ENCODE peak calls at places on chromosomes 1 and 21, in six cellular contexts. Y is omental fat pad; N is activated naive CD8-positive, alpha-beta T cell treated with anti-CD3 and anti-CD28 coated beads for 36 hours; D is HFFc6; G is D341Med; F is NCI-H1105 treated with DMSO at 0.1 percent for 48 hours. W is an unnamed sample.

GRCh38 chr1:26584022-26584485 is 54.5 kb downstream of the RPS6KA1 start:
- DNase-seq in N (peak; percentile 35), F (no peak), D (no peak), G (peak; percentile 62), Y (no peak), W (no peak)

GRCh38 chr1:1942753-1943656 is 23.9 kb upstream of the TMEM52 start:
- DNase-seq in D (no peak), N (no peak), Y (no peak), F (no peak), G (no peak), W (no peak)

GRCh38 chr1:78383923-78384322 is 106.9 kb upstream of the PTGFR start:
- DNase-seq in G (no peak), N (no peak), F (no peak), D (no peak), Y (no peak), W (no peak)

GRCh38 chr1:204130178-204130577 is 21.7 kb downstream of the ETNK2 start:
- DNase-seq in D (no peak), N (no peak), G (no peak), F (peak; percentile 79), Y (no peak), W (no peak)

GRCh38 chr1:20076695-20077461 is 6.9 kb downstream of the PLA2G5 start:
- DNase-seq in Y (no peak), N (no peak), D (no peak), G (no peak), F (no peak), W (no peak)

GRCh38 chr1:90717665-90718410 is 736 bp upstream of the BARHL2 start:
- DNase-seq in Y (no peak), F (no peak), D (no peak), G (peak; percentile 92), N (no peak), W (no peak)

GRCh38 chr1:41448831-41449230 is 35.7 kb downstream of the EDN2 start:
- DNase-seq in F (peak; percentile 23), D (no peak), G (no peak), N (no peak), Y (no peak), W (no peak)

GRCh38 chr1:57926025-57926552 is 502.2 kb upstream of the DAB1 start:
- DNase-seq in D (no peak), G (no peak), N (no peak), Y (no peak), F (no peak), W (no peak)

GRCh38 chr21:34545079-34545884 is 33.3 kb upstream of the KCNE1 start:
- DNase-seq in Y (no peak), N (no peak), D (peak; percentile 58), F (no peak), G (no peak), W (no peak)

GRCh38 chr1:239619190-239619589 is 232.8 kb downstream of the CHRM3 start:
- DNase-seq in F (no peak), G (no peak), D (no peak), Y (no peak), N (no peak), W (no peak)

GRCh38 chr1:226063362-226064167 is 1.0 kb downstream of the H3-3A start:
- DNase-seq in G (peak; percentile 45), N (peak; percentile 46), D (peak; percentile 26), F (peak; percentile 29), Y (no peak), W (no peak)

GRCh38 chr1:221887091-221887746 is 145.3 kb upstream of the DUSP10 start:
- DNase-seq in D (peak; percentile 93), F (no peak), Y (peak; percentile 25), G (no peak), N (no peak), W (peak; percentile 78)

GRCh38 chr1:243269461-243269801 is 13.6 kb downstream of the SDCCAG8 start:
- DNase-seq in Y (no peak), G (no peak), F (no peak), N (no peak), D (no peak), W (no peak)

GRCh38 chr1:232378266-232379041 is 251.5 kb downstream of the SIPA1L2 start:
- DNase-seq in Y (no peak), D (no peak), F (no peak), N (no peak), G (no peak), W (no peak)

GRCh38 chr1:6459850-6460265 is 6.1 kb downstream of the TNFRSF25 start:
- DNase-seq in N (no peak), G (no peak), D (no peak), F (no peak), Y (no peak), W (no peak)

GRCh38 chr1:61337981-61338848 is 255.9 kb downstream of the NFIA start:
- DNase-seq in Y (no peak), F (peak; percentile 82), G (peak; percentile 73), N (no peak), D (peak; percentile 91), W (no peak)

GRCh38 chr1:161498646-161499045 is 6.6 kb upstream of the FCGR2A start:
- DNase-seq in G (no peak), N (no peak), D (no peak), F (no peak), Y (no peak), W (no peak)

GRCh38 chr1:116020668-116021272 is 44.5 kb downstream of the SLC22A15 start:
- DNase-seq in D (peak; percentile 51), N (peak; percentile 39), F (peak; percentile 32), Y (no peak), G (peak; percentile 75), W (peak; percentile 12)

GRCh38 chr1:234581063-234581714 is 28.8 kb downstream of the IRF2BP2 start:
- DNase-seq in Y (no peak), D (no peak), F (no peak), G (no peak), N (no peak), W (no peak)

GRCh38 chr1:115898020-115898419 is 57.1 kb upstream of the NHLH2 start:
- DNase-seq in N (no peak), D (no peak), F (no peak), G (no peak), Y (no peak), W (no peak)

GRCh38 chr21:26136686-26137085 is 33.9 kb downstream of the APP start:
- DNase-seq in F (no peak), G (no peak), D (no peak), Y (no peak), N (no peak), W (no peak)

GRCh38 chr1:147579532-147580199 is 38.4 kb downstream of the BCL9 start:
- DNase-seq in G (no peak), Y (no peak), F (no peak), D (no peak), N (no peak), W (no peak)

GRCh38 chr21:43771199-43771675 is 4.9 kb downstream of the CSTB start:
- DNase-seq in Y (no peak), D (no peak), N (no peak), F (no peak), G (no peak), W (no peak)

GRCh38 chr1:28112388-28113311 is 24.2 kb upstream of the EYA3 start:
- DNase-seq in D (peak; percentile 89), F (no peak), Y (no peak), N (no peak), G (no peak), W (no peak)

GRCh38 chr1:205590457-205590768 is 41.4 kb downstream of the ELK4 start:
- DNase-seq in D (no peak), N (no peak), G (no peak), Y (no peak), F (no peak), W (no peak)

GRCh38 chr1:198267921-198268320 is 111.1 kb downstream of the NEK7 start:
- DNase-seq in G (no peak), Y (no peak), N (no peak), D (peak; percentile 50), F (no peak), W (no peak)

GRCh38 chr1:29519733-29520132 is 283.4 kb downstream of the PTPRU start:
- DNase-seq in Y (no peak), G (no peak), D (no peak), N (no peak), F (no peak), W (no peak)

GRCh38 chr1:4027492-4028138 is 127.5 kb upstream of the C1orf174 start:
- DNase-seq in Y (no peak), N (no peak), D (no peak), G (no peak), F (no peak), W (no peak)

GRCh38 chr1:241269116-241269515 is 87.9 kb downstream of the RGS7 start:
- DNase-seq in N (no peak), Y (no peak), G (peak; percentile 66), F (no peak), D (no peak), W (no peak)

GRCh38 chr21:37866027-37866426 is 50.2 kb downstream of the KCNJ6 start:
- DNase-seq in Y (no peak), D (no peak), G (no peak), N (no peak), F (no peak), W (no peak)

GRCh38 chr1:76835203-76835602 is 32.1 kb upstream of the ST6GALNAC5 start:
- DNase-seq in N (no peak), F (no peak), D (no peak), Y (no peak), G (no peak), W (no peak)

GRCh38 chr1:109644670-109645069 is 11.2 kb upstream of the GSTM4 start:
- DNase-seq in F (no peak), D (no peak), N (no peak), Y (no peak), G (no peak), W (no peak)

GRCh38 chr1:116934586-116935207 is 25.0 kb downstream of the PTGFRN start:
- DNase-seq in D (no peak), F (no peak), N (no peak), Y (no peak), G (no peak), W (no peak)

GRCh38 chr1:200379431-200379755 is 30.4 kb downstream of the ZNF281 start:
- DNase-seq in Y (no peak), D (peak; percentile 97), N (no peak), G (no peak), F (no peak), W (peak; percentile 92)

GRCh38 chr1:157073944-157074685 is 25.5 kb downstream of the ETV3L start:
- DNase-seq in Y (peak; percentile 47), N (peak; percentile 48), G (peak; percentile 73), F (no peak), D (peak; percentile 57), W (no peak)

W was measured in Panc1.